ENCODE peak calls at places on chromosome 16, in four cellular contexts. Q, J, Z and A are unnamed samples.

GRCh38 chr16:89052824-89053724 is 40.6 kb upstream of the ACSF3 start:
- DNase-seq in J (no peak), Z (no peak), Q (no peak), A (no peak)

GRCh38 chr16:47460301-47460754 is 535 bp downstream of the ITFG1 start:
- DNase-seq in Q (no peak), Z (no peak), J (no peak), A (no peak)

GRCh38 chr16:67246081-67246944 is 968 bp downstream of the FHOD1 start:
- DNase-seq in J (peak), Q (peak), Z (peak), A (peak)

GRCh38 chr16:57092786-57093301 is 461 bp downstream of the CPNE2 start:
- DNase-seq in Z (no peak), J (peak), Q (peak), A (no peak)

GRCh38 chr16:10946308-10946707 is 1.9 kb downstream of the CLEC16A start:
- DNase-seq in J (no peak), Q (no peak), Z (no peak), A (no peak)

GRCh38 chr16:54027126-54027922 is 259.3 kb downstream of the IRX3 start:
- DNase-seq in Z (no peak), J (no peak), Q (no peak), A (no peak)

GRCh38 chr16:65414284-65414984 is 292.6 kb upstream of the CDH11 start:
- DNase-seq in Q (no peak), Z (peak), J (no peak), A (peak)

GRCh38 chr16:12728471-12728870 is 75.2 kb downstream of the CPPED1 start:
- DNase-seq in Q (no peak), Z (no peak), J (no peak), A (no peak)

GRCh38 chr16:477287-477686 is 50.2 kb upstream of the CAPN15 start:
- DNase-seq in Z (no peak), Q (no peak), J (no peak), A (peak)

GRCh38 chr16:68344252-68344651 is 33.4 kb downstream of the PRMT7 start:
- DNase-seq in Z (no peak), J (no peak), Q (no peak), A (no peak)

GRCh38 chr16:7025616-7026190 is 306.9 kb upstream of the RBFOX1 start:
- DNase-seq in Z (no peak), J (peak), Q (peak), A (no peak)

GRCh38 chr16:77775911-77776909 is 12.2 kb upstream of the VAT1L start:
- DNase-seq in Q (no peak), Z (no peak), J (no peak), A (no peak)

GRCh38 chr16:86071611-86072240 is 172.8 kb downstream of the IRF8 start:
- DNase-seq in Z (no peak), J (no peak), Q (no peak), A (no peak)

GRCh38 chr16:78884199-78884598 is 716.3 kb downstream of the MAF start:
- DNase-seq in Q (no peak), Z (no peak), J (no peak), A (no peak)

GRCh38 chr16:68658258-68658973 is 13.3 kb downstream of the CDH3 start:
- DNase-seq in Z (no peak), J (no peak), Q (no peak), A (peak)

GRCh38 chr16:2664522-2665096 is 17.7 kb upstream of the KCTD5 start:
- DNase-seq in Z (no peak), J (no peak), Q (no peak), A (no peak)

GRCh38 chr16:30028438-30029093 is 2.5 kb downstream of the TLCD3B start:
- DNase-seq in Q (no peak), Z (no peak), J (no peak), A (no peak)

GRCh38 chr16:82119405-82119804 is 50.6 kb downstream of the MPHOSPH6 start:
- DNase-seq in J (no peak), Q (no peak), Z (no peak), A (no peak)

GRCh38 chr16:11497329-11497805 is 89.4 kb downstream of the LITAF start:
- DNase-seq in J (peak), Q (peak), Z (peak), A (peak)

GRCh38 chr16:22183901-22184614 is 21.8 kb downstream of the SDR42E2 start:
- DNase-seq in Z (no peak), Q (peak), J (no peak), A (no peak)